ENCODE peak calls at places on chromosome 21, in five cellular contexts. G is GM13976, U is cardiac muscle cell, Y is PC-9, A is AG09309. V is an unnamed sample.

GRCh38 chr21:35674272-35674671 is 386.1 kb downstream of the SETD4 start:
- DNase-seq in A (no peak), Y (no peak), G (no peak), U (no peak), V (no peak)

GRCh38 chr21:28871388-28872015 is 121.2 kb downstream of the LTN1 start:
- DNase-seq in A (no peak), U (no peak), G (no peak), Y (no peak), V (no peak)

GRCh38 chr21:15659768-15660423 is 69.9 kb upstream of the USP25 start:
- DNase-seq in G (no peak), A (no peak), U (no peak), Y (no peak), V (no peak)

GRCh38 chr21:18164933-18165332 is 79.7 kb upstream of the CHODL start:
- DNase-seq in A (no peak), G (no peak), U (no peak), Y (no peak), V (no peak)

GRCh38 chr21:42025392-42026071 is 15.4 kb upstream of the ZBTB21 start:
- DNase-seq in Y (no peak), G (no peak), A (peak), U (no peak), V (no peak)

GRCh38 chr21:20419780-20420179 is 578.4 kb upstream of the NCAM2 start:
- DNase-seq in G (no peak), Y (no peak), U (no peak), A (no peak), V (no peak)

GRCh38 chr21:41678016-41678935 is 88.6 kb downstream of the RIPK4 start:
- DNase-seq in A (no peak), G (no peak), Y (peak), U (peak), V (no peak)

GRCh38 chr21:15768853-15769252 is 39.1 kb downstream of the USP25 start:
- DNase-seq in G (no peak), Y (no peak), A (no peak), U (no peak), V (no peak)

GRCh38 chr21:40186036-40186435 is 318.8 kb downstream of the PCP4 start:
- DNase-seq in G (no peak), A (peak), U (no peak), Y (no peak), V (no peak)

GRCh38 chr21:35244514-35244913 is 195.4 kb upstream of the RUNX1 start:
- DNase-seq in G (no peak), U (no peak), A (no peak), Y (no peak), V (no peak)

GRCh38 chr21:35316933-35317332 is 267.8 kb upstream of the RUNX1 start:
- DNase-seq in A (no peak), Y (no peak), G (no peak), U (no peak), V (no peak)

GRCh38 chr21:35593000-35593502 is 467.3 kb downstream of the SETD4 start:
- DNase-seq in G (no peak), U (no peak), Y (peak), A (no peak), V (no peak)

GRCh38 chr21:21463456-21463855 is 465.2 kb downstream of the NCAM2 start:
- DNase-seq in A (no peak), U (no peak), Y (no peak), G (no peak), V (no peak)

GRCh38 chr21:35120631-35121180 is 71.6 kb upstream of the RUNX1 start:
- DNase-seq in Y (no peak), U (no peak), G (no peak), A (no peak), V (no peak)

GRCh38 chr21:33386222-33386784 is 16.9 kb upstream of the IFNGR2 start:
- DNase-seq in A (no peak), Y (no peak), G (no peak), U (peak), V (no peak)
- TF ChIP-seq CTCF in A (peak), Y (no peak), G (no peak), U (peak), V (peak)

DNA sequence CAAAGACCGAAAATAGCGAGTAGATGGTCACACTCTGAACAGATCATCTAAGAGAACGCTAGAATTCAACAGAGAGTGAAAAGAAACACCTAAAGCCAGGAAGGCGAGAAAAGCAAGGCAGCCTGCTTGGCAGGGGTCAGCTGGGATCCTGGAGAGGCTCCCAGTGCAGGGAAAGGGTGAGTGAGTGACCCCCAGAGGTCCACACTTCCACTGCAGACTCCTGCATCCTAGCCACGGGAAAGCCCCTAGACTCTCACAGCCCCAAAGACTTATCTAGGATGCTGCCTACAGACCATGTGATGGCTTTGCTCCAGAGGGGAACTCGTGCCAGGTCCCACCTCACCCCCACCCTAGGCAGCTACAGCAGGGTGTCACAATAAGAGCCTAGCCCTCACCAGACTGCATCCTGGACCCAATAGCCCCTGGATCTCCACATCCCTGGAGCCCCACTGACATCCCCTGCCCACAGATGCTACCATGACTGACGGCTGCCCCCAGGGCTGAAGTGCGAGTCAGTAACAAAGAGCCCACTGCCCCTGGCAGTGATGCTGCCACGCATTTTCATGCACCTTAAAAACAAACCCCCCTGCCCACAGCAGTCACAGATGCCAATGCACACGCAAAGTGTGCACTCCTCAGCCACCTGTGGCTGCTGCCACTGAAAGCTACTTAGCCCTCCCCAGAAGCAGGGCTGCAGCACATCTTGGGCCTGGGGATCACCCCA is 62.2 kb downstream of the PSMG1 start:
- DNase-seq in A (no peak), Y (no peak), G (no peak), U (peak), V (no peak)
- TF ChIP-seq CTCF in A (no peak), Y (no peak), G (no peak), U (no peak), V (no peak)

DNA sequence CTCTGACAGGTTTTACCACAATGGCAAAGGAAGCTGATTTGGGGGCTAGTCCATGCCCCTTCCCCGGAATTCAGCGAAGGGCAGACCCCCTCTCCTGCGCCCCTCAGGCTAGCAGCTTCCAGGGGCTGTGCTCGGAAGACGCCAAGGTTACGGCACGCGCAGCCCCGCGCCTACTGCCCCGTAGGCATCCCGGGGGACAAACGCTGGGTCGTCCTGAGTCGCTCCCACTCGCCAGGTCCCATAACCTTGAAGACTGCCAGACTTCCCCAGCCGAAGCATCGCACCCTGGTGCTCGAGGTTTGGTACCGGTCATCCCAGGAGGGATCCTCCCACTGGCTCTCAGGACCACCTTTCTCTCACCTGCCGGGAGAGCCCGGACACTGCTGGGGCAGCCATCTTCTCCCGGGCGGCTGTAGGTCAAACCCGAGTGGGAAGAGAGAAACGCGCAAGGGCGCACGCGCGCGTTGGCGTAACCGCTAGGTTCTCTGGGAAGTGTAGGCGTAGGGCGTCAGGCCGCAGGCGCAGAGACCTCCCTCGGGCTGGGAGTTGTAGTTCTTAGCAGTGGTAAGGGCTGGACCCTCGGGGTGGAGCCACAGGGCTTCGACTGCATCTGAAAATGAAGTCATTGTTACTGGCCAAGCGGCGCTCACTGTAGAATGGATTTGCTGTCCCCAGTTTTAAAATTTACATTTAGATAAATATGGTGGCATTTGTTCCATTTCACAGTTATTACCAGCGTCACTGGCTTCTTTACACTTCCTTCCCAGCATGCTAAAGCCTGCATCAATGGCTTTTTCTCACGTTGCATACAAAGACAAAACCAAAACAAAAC is at the start of gene ATP5PO:
- DNase-seq in Y (peak), A (peak), U (peak), G (peak), V (peak)
- TF ChIP-seq CTCF in Y (no peak), A (no peak), U (no peak), G (no peak), V (no peak)

DNA sequence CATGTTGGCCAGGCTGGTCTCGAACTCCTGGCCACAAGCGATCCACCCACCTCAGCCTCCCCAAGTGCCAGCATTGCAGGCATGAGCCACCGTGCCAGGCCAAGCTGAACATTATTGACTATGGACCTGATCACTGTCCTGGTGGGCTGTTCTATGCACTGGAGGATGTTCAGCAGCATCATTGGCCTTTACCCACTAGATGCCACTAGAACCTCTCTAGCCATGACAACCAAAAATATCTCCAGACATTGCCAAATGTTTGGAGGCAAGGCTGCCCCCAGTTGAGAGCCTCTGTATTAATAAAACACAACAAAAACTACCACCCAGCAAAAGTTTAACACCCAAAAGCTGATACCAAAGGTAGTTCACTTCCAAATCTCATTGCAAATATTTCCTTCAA is 110.8 kb upstream of the SOD1 start:
- DNase-seq in Y (no peak), A (no peak), U (no peak), G (no peak), V (no peak)
- TF ChIP-seq CTCF in Y (no peak), A (no peak), U (no peak), G (no peak), V (peak)

DNA sequence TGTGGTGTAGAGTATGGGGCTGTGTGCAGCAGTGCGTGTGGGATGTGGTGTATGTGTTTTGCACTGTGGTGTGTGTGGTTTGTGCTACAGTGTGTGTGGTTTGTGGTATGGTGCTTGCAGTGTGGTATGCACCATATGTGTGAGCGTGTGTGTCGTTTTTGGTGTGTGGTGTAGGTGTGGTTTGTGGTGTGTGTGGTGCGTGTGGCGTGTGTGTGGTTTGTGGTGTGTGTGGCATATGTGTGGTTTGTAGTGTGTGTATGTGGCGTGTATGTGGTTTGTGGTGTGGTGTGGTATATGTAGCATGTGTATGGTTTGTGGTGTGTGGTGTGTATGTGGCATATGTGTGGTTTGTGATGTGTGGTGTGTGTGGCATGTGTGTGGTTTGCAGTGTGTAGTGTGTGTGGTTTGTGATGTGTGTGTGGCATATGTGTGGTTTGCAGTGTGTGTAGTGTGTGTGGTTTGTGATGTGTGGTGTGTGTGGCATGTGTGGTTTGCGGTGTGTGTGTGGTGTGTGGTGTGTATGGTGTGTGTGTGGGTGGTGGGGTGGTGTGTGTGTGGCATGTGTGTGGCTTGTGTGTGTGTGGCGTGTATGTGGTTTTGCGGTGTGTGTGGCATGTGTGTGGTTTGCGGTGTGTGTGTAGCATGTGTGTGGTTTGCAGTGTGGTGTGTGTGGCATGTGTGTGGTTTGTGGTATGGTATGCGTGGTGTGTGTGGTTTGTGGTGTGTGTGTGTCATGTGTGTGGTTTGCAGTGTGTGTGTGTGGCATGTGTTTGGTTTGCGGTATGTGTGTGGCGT is 53.5 kb upstream of the TRAPPC10 start:
- DNase-seq in U (no peak), A (no peak), Y (no peak), G (no peak), V (no peak)
- TF ChIP-seq CTCF in U (no peak), A (no peak), Y (no peak), G (no peak), V (no peak)

GRCh38 chr21:24045775-24046215 is 1561.5 kb downstream of the MRPL39 start:
- DNase-seq in U (peak), Y (peak), G (no peak), A (no peak), V (no peak)
- TF ChIP-seq CTCF in U (peak), Y (no peak), G (peak), A (no peak), V (no peak)

GRCh38 chr21:37079211-37079824 is 6.3 kb downstream of the TTC3 start:
- DNase-seq in Y (no peak), A (no peak), U (no peak), G (no peak), V (no peak)
- TF ChIP-seq CTCF in Y (peak), A (peak), U (peak), G (peak), V (peak)

GRCh38 chr21:26887241-26887640 is 42.0 kb upstream of the ADAMTS1 start:
- DNase-seq in G (no peak), U (no peak), Y (no peak), A (no peak), V (no peak)

GRCh38 chr21:26884436-26884835 is 39.2 kb upstream of the ADAMTS1 start:
- DNase-seq in A (no peak), Y (no peak), G (no peak), U (no peak), V (no peak)

GRCh38 chr21:26877015-26877414 is 31.8 kb upstream of the ADAMTS1 start:
- DNase-seq in A (no peak), U (no peak), G (no peak), Y (no peak), V (no peak)

GRCh38 chr21:26883768-26884167 is 38.6 kb upstream of the ADAMTS1 start:
- DNase-seq in G (no peak), Y (no peak), U (no peak), A (no peak), V (no peak)

GRCh38 chr21:26881504-26882228 is 36.5 kb upstream of the ADAMTS1 start:
- DNase-seq in A (no peak), U (peak), Y (no peak), G (no peak), V (no peak)
- TF ChIP-seq CTCF in A (peak), U (peak), Y (peak), G (no peak), V (no peak)

GRCh38 chr21:45276620-45277019 is 11.1 kb downstream of the POFUT2 start:
- DNase-seq in A (no peak), Y (no peak), U (no peak), G (no peak), V (no peak)
- TF ChIP-seq CTCF in A (no peak), Y (no peak), U (no peak), G (no peak), V (no peak)

GRCh38 chr21:45480701-45481500 is 61.3 kb downstream of the SLC19A1 start:
- DNase-seq in U (no peak), Y (no peak), A (no peak), G (no peak), V (no peak)

GRCh38 chr21:45482899-45483821 is 59.1 kb downstream of the SLC19A1 start:
- DNase-seq in U (no peak), A (no peak), G (no peak), Y (no peak), V (no peak)

GRCh38 chr21:45481566-45481965 is 60.7 kb downstream of the SLC19A1 start:
- DNase-seq in A (no peak), U (no peak), Y (no peak), G (no peak), V (no peak)

GRCh38 chr21:45484318-45484717 is 57.9 kb downstream of the SLC19A1 start:
- DNase-seq in U (no peak), A (no peak), G (no peak), Y (no peak), V (no peak)

GRCh38 chr21:45481977-45482898 is 60.0 kb downstream of the SLC19A1 start:
- DNase-seq in U (no peak), Y (no peak), G (no peak), A (no peak), V (no peak)
- TF ChIP-seq CTCF in U (no peak), Y (no peak), G (no peak), A (no peak), V (no peak)